ENCODE peak calls at places on chromosomes 6 and 20, in six cellular contexts. T is transverse colon, G is HCT116, E is uterus, X is Peyer's patch, I is psoas muscle. H is an unnamed sample.
A peak's percentile ranks its signal among the peaks of the same experiment; 100 is the strongest.

GRCh38 chr20:33977535-33977934 is 16.2 kb upstream of the RALY start:
- DNase-seq in E (no peak), G (no peak), X (no peak), T (no peak), I (no peak), H (no peak)

GRCh38 chr6:170167657-170168159 is 123.2 kb downstream of the DLL1 start:
- DNase-seq in G (no peak), E (no peak), I (no peak), T (no peak), X (no peak), H (no peak)

GRCh38 chr6:146545608-146546007 is 2.0 kb downstream of the RAB32 start:
- DNase-seq in G (no peak), E (no peak), T (no peak), I (no peak), X (no peak), H (no peak)

GRCh38 chr6:43256670-43257664 is 13.7 kb downstream of the TTBK1 start:
- DNase-seq in G (no peak), X (no peak), E (no peak), I (no peak), T (no peak), H (no peak)

GRCh38 chr6:99066041-99066440 is 118.3 kb upstream of the FBXL4 start:
- DNase-seq in X (no peak), I (no peak), G (no peak), T (no peak), E (no peak), H (no peak)

GRCh38 chr6:140977425-140977824 is 1155.3 kb upstream of the GJE1 start:
- DNase-seq in X (no peak), E (no peak), G (no peak), T (no peak), I (no peak), H (no peak)

GRCh38 chr6:157430834-157431233 is 49.8 kb downstream of the ZDHHC14 start:
- DNase-seq in G (no peak), X (no peak), I (no peak), T (no peak), E (no peak), H (no peak)

GRCh38 chr6:4398806-4399205 is 263.4 kb upstream of the ECI2 start:
- DNase-seq in E (no peak), G (no peak), T (no peak), X (no peak), I (no peak), H (no peak)

GRCh38 chr6:109799664-109800063 is 108.6 kb downstream of the FIG4 start:
- DNase-seq in T (no peak), G (no peak), X (no peak), E (no peak), I (no peak), H (no peak)

GRCh38 chr6:152094992-152095592 is 287.6 kb downstream of the ESR1 start:
- DNase-seq in G (peak; percentile 89), X (no peak), E (peak; percentile 82), T (peak; percentile 53), I (peak; percentile 84), H (no peak)

GRCh38 chr6:2875840-2876207 is 27.3 kb downstream of the SERPINB9 start:
- DNase-seq in G (no peak), T (peak; percentile 59), X (peak; percentile 75), E (no peak), I (no peak), H (no peak)

GRCh38 chr6:137827977-137828815 is 38.9 kb upstream of the TNFAIP3 start:
- DNase-seq in X (no peak), G (no peak), I (no peak), E (no peak), T (no peak), H (no peak)

GRCh38 chr6:150444308-150444707 is 75.5 kb downstream of the IYD start:
- DNase-seq in E (no peak), G (no peak), T (no peak), I (no peak), X (no peak), H (no peak)

GRCh38 chr20:43681468-43681942 is 14.6 kb downstream of the MYBL2 start:
- DNase-seq in T (peak; percentile 25), X (no peak), I (no peak), G (no peak), E (no peak), H (no peak)

GRCh38 chr6:26305097-26305841 is 59.7 kb upstream of the BTN3A2 start:
- DNase-seq in E (peak; percentile 81), G (peak; percentile 80), X (peak; percentile 56), T (peak; percentile 58), I (peak; percentile 66), H (no peak)

GRCh38 chr6:133833905-133834304 is 55.0 kb upstream of the TCF21 start:
- DNase-seq in T (no peak), I (no peak), X (no peak), G (no peak), E (no peak), H (no peak)

GRCh38 chr6:14647311-14647710 is 529.7 kb downstream of the CD83 start:
- DNase-seq in X (no peak), I (no peak), G (no peak), E (no peak), T (no peak), H (no peak)

GRCh38 chr20:5864873-5865582 is 85.3 kb downstream of the TRMT6 start:
- DNase-seq in X (no peak), I (no peak), G (no peak), T (no peak), E (no peak), H (no peak)
- H3K27ac ChIP-seq in X (no peak overlapping the region), I (peak overlapping the region; percentile 79), G (no peak overlapping the region), T (no peak overlapping the region), E (no peak overlapping the region), H (no peak overlapping the region)

GRCh38 chr6:136607932-136608772 is 57.9 kb upstream of the MAP7 start:
- DNase-seq in E (peak; percentile 33), X (peak; percentile 71), I (peak; percentile 57), G (peak; percentile 75), T (peak; percentile 83), H (peak; percentile 83)
- H3K4me1 ChIP-seq in E (peaks cover 12% of the 10 kb centered on the region), X (no peaks in the 10 kb centered on the region), I (no peaks in the 10 kb centered on the region), G (peaks cover 69% of the 10 kb centered on the region), T (peaks cover 30% of the 10 kb centered on the region), H (peaks cover 3% of the 10 kb centered on the region)

GRCh38 chr6:118890997-118891790 is 2.8 kb upstream of the ASF1A start:
- DNase-seq in X (no peak), T (no peak), I (no peak), E (no peak), G (no peak), H (no peak)
- H3K9me3 ChIP-seq in X (no peaks in the 10 kb centered on the region), T (no peaks in the 10 kb centered on the region), I (no peaks in the 10 kb centered on the region), E (no peaks in the 10 kb centered on the region), G (no peaks in the 10 kb centered on the region), H (no peaks in the 10 kb centered on the region)

DNA sequence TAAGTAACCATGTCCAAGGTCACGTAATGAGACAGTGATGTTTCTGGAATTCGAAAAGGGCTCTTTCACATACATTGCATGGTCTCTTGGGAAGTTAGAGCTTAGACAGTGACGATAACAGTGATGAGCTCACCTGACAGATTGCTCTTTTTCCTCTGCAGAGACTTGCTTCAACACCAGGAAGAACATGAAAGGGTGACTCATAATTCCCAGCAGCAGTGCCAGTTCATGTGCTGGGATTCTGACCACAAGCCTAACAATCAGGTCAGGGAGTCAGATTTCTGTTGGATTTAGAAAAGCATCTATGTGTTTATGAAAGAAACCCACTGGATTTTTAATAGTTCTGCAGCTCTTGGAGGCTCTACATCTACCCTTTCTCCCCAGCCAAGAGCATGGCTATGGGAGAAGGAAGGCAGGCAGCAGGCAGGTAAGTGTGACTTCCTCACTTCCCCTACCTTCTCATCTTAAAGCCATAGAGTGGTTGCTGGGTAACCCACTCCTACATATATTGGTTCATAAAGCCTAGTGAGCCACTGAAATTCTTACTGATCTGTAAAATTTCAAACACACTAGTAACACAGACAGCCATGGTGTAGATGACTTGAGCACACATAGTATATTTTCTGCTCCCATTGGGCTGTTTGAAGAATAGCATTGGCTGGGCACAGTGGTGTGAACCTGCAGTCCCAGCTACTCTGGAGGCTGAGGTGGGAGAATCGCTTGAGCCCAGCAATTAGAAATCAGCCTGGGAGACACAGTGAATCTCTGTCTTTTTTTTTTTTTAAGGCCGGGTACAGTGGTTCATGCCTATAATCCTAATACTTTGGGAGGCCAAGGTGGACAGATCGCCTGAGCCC is 44.4 kb upstream of the LOC128125822 start:
- DNase-seq in X (no peak), G (peak; percentile 94), E (peak; percentile 63), I (peak; percentile 25), T (peak; percentile 68), H (no peak)
- H3K27ac ChIP-seq in X (no peak overlapping the region), G (peak overlapping the region; percentile 72), E (peak overlapping the region; percentile 69), I (peak overlapping the region; percentile 80), T (peak overlapping the region; percentile 37), H (no peak overlapping the region)

DNA sequence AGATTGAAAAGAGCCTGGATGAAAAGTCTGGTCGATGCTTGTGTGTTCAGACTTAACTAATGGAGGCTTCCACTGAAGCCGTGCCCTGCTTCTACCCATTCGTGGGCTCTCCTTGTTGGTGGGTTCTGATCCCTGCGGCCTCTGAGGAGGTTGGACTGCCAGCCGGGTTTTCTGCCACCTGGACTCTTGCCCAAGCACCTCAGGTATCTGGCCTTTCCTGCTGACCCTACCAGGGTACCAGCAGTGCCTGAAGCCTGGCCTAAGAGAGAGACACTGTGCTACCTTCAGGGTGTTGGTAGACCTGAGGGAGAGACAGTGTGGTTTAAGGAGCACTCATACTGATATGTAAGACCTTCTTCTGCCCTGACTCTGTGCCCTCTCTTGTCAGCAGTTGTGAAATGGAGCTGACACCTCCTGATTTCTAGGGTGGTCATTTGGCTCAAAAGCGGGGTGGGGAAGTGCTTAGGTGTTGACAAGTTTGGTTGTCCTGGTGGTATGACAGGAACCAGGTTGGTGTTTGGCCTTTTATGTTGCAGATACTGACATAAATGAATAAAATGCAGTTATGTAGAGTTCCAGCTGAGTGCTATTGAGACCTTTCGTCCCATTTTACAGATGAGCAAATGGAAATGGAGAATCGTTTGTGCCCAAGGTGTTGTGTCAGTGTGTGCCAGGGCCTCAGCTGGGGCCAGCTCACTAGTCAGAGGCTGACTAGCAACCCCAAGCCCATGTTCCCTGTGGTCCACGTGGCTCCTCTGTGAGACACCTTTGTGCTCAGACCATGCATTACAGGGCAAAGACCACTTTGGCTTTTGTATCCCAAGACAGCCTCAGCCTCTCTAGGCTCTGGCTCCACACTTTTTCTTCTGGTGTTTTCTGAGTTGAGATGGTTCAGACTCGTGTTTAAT is 3.1 kb downstream of the PLCG1 start:
- DNase-seq in G (no peak), I (no peak), X (no peak), T (peak; percentile 8), E (no peak), H (no peak)
- H3K4me1 ChIP-seq in G (peaks cover 9% of the 10 kb centered on the region), I (peaks cover 66% of the 10 kb centered on the region), X (peaks cover 19% of the 10 kb centered on the region), T (peaks cover 28% of the 10 kb centered on the region), E (peaks cover 10% of the 10 kb centered on the region), H (peaks cover 15% of the 10 kb centered on the region)

DNA sequence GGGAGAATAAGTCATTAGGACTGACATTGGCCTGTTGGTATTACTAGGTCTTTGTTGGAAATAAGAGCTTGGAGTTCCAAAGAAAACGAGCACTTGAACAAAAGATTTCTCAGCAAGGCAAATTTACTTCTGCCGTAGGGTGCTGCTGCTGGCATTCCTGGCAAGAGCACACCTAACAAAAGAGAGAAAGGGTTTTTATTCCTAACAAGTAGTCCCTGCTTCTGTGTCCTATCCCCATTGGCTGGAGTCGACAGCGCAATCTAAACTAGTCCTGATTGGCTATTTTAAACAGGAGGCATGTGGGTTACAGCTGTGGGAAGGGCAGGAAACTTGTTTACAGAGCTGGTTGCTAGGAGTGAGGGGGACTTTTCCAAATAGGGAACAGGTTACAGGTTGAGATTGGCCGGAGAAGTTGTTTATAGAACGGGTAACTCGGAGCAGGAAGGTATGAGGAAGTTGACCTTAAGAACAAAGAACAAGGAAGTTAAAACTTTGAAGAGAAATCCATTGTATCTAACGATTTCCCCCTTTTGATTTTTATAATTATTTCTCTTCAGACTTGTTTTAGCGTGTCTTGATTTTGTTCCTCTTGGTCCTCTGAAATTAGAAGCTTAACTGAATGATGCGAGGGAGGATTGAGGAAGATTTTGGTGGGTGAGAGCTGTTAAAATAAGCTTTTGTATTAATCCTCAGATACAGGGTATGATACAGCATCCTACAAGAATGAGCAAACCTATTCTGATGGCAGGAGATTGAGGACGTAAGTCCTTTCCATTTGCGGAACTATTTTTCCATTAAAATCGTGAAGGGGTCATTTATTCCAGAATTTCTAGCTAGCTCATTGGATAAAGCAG is 3.4 kb upstream of the ZNFX1 start:
- DNase-seq in E (no peak), T (no peak), G (no peak), I (no peak), X (no peak), H (no peak)
- H3K9me3 ChIP-seq in E (no peaks in the 10 kb centered on the region), T (peaks cover 27% of the 10 kb centered on the region), G (no peaks in the 10 kb centered on the region), I (peaks cover 2% of the 10 kb centered on the region), X (no peaks in the 10 kb centered on the region), H (no peaks in the 10 kb centered on the region)

H was measured in iPS DF 6.9.